ENCODE peak calls at places on chromosomes 3 and 15, in four cellular contexts. L is K562, W is IMR-90, B is H1. M is an unnamed sample.

GRCh38 chr3:86887876-86888275 is 103.1 kb downstream of the VGLL3 start:
- DNase-seq in B (no peak), L (no peak), W (no peak), M (no peak)

GRCh38 chr3:77780621-77781020 is 740.7 kb downstream of the ROBO2 start:
- DNase-seq in L (no peak), B (no peak), W (no peak), M (no peak)

GRCh38 chr15:72365844-72366243 is 10.0 kb downstream of the HEXA start:
- DNase-seq in W (no peak), B (no peak), L (no peak), M (peak; percentile 68)

GRCh38 chr15:52128568-52128967 is 16.0 kb upstream of the BCL2L10 start:
- DNase-seq in L (no peak), B (no peak), W (no peak), M (no peak)

GRCh38 chr3:115518100-115518852 is 105.0 kb upstream of the GAP43 start:
- DNase-seq in W (peak; percentile 79), L (no peak), B (no peak), M (no peak)

GRCh38 chr15:55774113-55774970 is 31.4 kb upstream of the PRTG start:
- DNase-seq in B (peak; percentile 87), L (peak; percentile 61), W (peak; percentile 10), M (no peak)

GRCh38 chr15:26771168-26771916 is 1.5 kb downstream of the GABRB3 start:
- DNase-seq in B (peak; percentile 93), W (no peak), L (no peak), M (no peak)

GRCh38 chr15:80698636-80699035 is 3.5 kb downstream of the ABHD17C start:
- DNase-seq in B (no peak), W (peak; percentile 42), L (no peak), M (no peak)

GRCh38 chr3:102181202-102181920 is 253.5 kb upstream of the ZPLD1 start:
- DNase-seq in L (no peak), B (no peak), W (peak; percentile 88), M (no peak)

DNA sequence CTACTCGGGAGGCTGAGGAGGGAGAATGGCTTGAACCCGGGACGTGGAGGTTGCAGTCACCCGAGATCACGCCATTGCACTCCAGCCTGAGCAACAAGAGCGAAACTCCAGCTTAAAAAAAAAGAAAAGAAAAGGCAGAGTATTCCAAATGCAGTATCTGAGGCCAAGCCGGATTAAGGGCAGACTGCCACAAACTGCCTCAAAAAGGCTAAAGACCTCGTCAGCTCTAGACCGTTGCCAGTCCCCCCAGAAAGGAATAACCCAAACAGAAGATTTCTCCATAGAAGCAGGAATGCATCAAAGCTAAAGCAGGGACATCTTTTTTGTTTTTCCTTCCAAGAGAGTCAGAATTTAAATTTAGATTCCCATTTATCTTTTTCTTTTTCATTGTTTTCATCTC is 72.9 kb downstream of the TM4SF4 start:
- DNase-seq in B (no peak), W (peak; percentile 63), L (no peak), M (no peak)
- TF ChIP-seq CHD1 in B (no peak), W (no peak), L (no peak), M (no peak)

DNA sequence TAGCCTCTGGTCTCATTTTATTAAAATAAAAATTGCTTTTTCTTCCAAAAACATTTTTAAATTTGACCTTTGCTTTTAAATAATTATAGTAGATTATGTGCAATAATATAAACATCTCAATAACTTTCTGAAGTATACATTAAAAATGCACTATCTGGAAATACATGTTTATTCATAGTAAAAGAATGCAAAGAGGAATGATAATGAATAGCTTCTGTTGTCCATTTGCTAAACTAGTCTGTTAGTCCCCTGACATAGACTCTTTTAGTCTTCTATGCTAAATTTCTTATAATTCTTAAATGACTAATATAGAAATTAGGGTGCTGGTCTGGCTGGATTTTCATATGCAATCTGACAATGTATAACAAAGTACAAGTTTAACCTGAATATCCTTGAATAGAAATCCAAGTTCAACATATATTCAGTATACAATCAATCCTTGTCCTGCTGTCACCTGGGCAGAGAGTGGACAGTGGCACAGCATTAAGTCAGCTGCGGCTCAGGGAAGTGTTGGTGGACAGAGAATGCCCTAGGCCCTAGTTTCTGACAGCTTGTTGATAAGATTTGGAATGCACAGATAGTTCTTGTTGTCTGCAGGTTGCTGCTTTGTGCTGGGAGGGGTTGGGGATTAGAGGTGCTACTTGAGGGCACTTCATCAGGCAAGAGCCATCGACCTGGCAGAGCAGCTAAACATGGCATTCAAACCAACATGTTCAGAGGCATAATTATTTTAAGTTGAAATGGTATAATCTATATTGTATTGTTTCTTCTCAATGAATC is 161.7 kb downstream of the MBNL1 start:
- DNase-seq in B (no peak), W (no peak), L (no peak), M (no peak)
- TF ChIP-seq CHD1 in B (no peak), W (no peak), L (no peak), M (no peak)

DNA sequence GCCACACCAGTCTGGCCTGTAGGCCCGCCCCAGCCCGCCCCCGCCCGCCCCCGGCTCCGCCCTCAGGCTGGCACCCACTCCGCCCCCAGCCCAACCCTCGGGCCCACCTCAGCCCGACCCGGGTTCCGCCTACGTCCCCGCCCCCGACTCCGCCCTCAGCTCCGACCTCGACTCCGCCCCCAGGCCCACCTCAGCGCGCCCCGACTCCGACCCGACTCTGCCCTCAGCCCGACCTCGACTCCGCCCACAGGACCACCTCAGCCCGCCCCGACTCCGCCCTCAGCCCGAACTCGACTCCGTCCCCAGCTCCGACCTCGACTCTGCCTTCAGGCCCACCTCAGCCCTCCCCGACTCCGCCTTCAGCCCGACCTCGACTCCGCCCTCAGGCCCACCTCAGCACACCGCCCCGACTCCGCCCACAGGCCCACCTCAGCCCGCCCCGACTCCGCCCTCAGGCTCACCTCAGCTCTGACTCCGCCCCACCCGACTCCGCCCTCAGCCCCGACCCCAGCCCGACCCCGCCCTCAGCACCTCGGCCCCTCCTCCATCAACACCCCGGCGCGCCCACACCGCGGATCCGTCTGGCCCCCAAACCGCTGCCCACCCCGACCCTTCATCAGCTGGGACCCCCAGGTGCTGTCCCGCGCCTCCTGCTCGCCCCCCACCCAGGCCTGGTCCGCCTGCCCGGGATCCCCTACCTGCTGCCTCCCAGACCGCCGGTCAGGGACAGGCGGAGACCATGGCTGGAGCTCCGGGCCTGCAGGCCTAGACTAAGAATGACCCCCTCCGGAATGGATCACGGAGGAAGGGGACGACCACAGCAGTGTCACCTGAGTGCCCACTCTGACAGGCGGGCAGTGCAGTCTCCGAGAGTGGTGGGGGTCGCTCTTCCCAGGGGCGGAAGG is at the start of gene RAB43:
- DNase-seq in B (peak; percentile 99), W (peak; percentile 56), L (peak; percentile 97), M (peak; percentile 56)
- TF ChIP-seq CHD1 in B (no peak), W (no peak), L (no peak), M (no peak)

DNA sequence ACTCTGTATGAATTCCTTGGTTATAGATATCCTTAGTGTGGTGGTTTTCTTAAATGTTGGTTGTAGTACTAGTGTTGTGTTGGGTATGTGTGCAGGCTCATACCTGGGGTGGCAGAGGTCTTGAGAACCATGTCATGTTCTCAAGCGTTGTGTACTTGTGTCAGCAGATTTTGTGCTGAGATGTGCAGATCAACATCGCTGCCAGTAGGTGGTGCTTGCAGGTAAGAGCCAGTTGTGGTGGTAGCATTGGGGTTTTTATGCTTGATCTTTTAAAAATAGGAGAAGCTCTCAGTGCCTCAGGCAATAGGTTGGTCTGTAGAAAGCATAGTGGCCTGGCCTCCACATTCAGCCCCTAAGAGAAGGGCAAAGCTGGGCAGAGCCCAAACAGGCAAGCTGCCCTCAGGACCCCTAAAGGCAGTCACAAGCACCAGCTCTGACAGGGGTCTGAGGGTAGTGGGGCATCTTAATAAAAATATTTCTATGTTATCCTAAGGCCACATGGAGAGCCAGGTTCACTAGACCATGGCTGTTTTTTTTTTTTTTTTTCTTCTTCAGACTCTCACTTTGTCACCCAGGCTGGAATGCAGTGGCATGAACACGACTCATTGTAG is 164.0 kb downstream of the IL20RB start:
- DNase-seq in B (no peak), W (peak; percentile 44), L (no peak), M (peak; percentile 8)
- TF ChIP-seq CHD1 in B (no peak), W (no peak), L (no peak), M (no peak)

GRCh38 chr3:39150803-39151631 is 2.4 kb downstream of the CSRNP1 start:
- DNase-seq in L (peak; percentile 62), W (peak; percentile 97), B (no peak), M (no peak)

GRCh38 chr3:39153977-39154299 is 547 bp upstream of the CSRNP1 start:
- DNase-seq in B (no peak), W (no peak), L (no peak), M (no peak)

GRCh38 chr3:39157359-39157758 is 4.0 kb upstream of the CSRNP1 start:
- DNase-seq in W (no peak), B (no peak), L (no peak), M (no peak)

GRCh38 chr3:39156421-39156820 is 3.0 kb upstream of the CSRNP1 start:
- DNase-seq in B (no peak), L (no peak), W (no peak), M (no peak)

GRCh38 chr3:39154323-39155021 is 1.1 kb upstream of the CSRNP1 start:
- DNase-seq in B (peak; percentile 84), W (no peak), L (peak; percentile 75), M (no peak)
- TF ChIP-seq CHD1 in B (no peak), W (no peak), L (no peak), M (no peak)

M was measured in GM12878.